ENCODE peak calls at places on chromosomes 13 and 19, in four cellular contexts. O is T-cell, N is amygdala, C is substantia nigra. L is an unnamed sample.

GRCh38 chr19:38975861-38976271 is 324 bp upstream of the FBXO17 start:
- DNase-seq in O (no peak), N (no peak), C (no peak), L (no peak)

GRCh38 chr19:17757125-17757524 is 5.8 kb downstream of the FCHO1 start:
- DNase-seq in O (no peak), N (peak), C (peak), L (no peak)

GRCh38 chr19:49879243-49879960 is 1.9 kb downstream of the TBC1D17 start:
- DNase-seq in O (no peak), N (no peak), C (no peak), L (no peak)

GRCh38 chr19:49539192-49539952 is 11.6 kb downstream of the RCN3 start:
- DNase-seq in O (no peak), N (no peak), C (no peak), L (no peak)

GRCh38 chr13:108533842-108534241 is 95.6 kb upstream of the MYO16 start:
- DNase-seq in O (no peak), N (no peak), C (no peak), L (no peak)

GRCh38 chr19:41876847-41877489 is at the start of gene CD79A:
- DNase-seq in O (no peak), N (no peak), C (no peak), L (no peak)

GRCh38 chr13:47087841-47088240 is 191.0 kb upstream of the HTR2A start:
- DNase-seq in O (no peak), N (no peak), C (no peak), L (no peak)

GRCh38 chr13:74035881-74036280 is 98.3 kb downstream of the KLF12 start:
- DNase-seq in O (no peak), N (no peak), C (no peak), L (no peak)

GRCh38 chr13:92463134-92463533 is 763.5 kb upstream of the GPC6 start:
- DNase-seq in O (no peak), N (no peak), C (no peak), L (no peak)

GRCh38 chr19:10086904-10087256 is 763 bp downstream of the SHFL start:
- DNase-seq in O (no peak), N (no peak), C (no peak), L (peak)

GRCh38 chr19:4557971-4558941 is 1.2 kb downstream of the SEMA6B start:
- DNase-seq in O (no peak), N (no peak), C (no peak), L (no peak)

GRCh38 chr13:42626461-42626860 is 52.5 kb downstream of the TNFSF11 start:
- DNase-seq in O (no peak), N (no peak), C (no peak), L (no peak)

GRCh38 chr13:66994498-66995365 is 235.4 kb downstream of the PCDH9 start:
- DNase-seq in O (no peak), N (no peak), C (no peak), L (no peak)

GRCh38 chr13:41291246-41291645 is 19.8 kb upstream of the NAA16 start:
- DNase-seq in O (no peak), N (no peak), C (no peak), L (no peak)

GRCh38 chr13:106484755-106485193 is 50.7 kb downstream of the EFNB2 start:
- DNase-seq in O (no peak), N (no peak), C (no peak), L (no peak)

GRCh38 chr19:12779162-12779993 is 4.0 kb upstream of the HOOK2 start:
- DNase-seq in O (no peak), N (no peak), C (no peak), L (no peak)

GRCh38 chr19:11165486-11166030 is 10.0 kb upstream of the SPC24 start:
- DNase-seq in O (no peak), N (no peak), C (no peak), L (no peak)

GRCh38 chr19:10864538-10864899 is 6.8 kb upstream of the CARM1 start:
- DNase-seq in O (peak), N (peak), C (no peak), L (peak)

GRCh38 chr13:93145199-93145598 is 81.4 kb upstream of the GPC6 start:
- DNase-seq in O (no peak), N (no peak), C (no peak), L (no peak)

GRCh38 chr13:113050856-113051431 is 54.6 kb upstream of the F7 start:
- DNase-seq in O (no peak), N (no peak), C (no peak), L (no peak)

GRCh38 chr13:48492123-48493075 is 40.5 kb downstream of the RCBTB2 start:
- DNase-seq in O (peak), N (no peak), C (no peak), L (peak)

GRCh38 chr13:111431241-111431640 is 110.8 kb downstream of the TEX29 start:
- DNase-seq in O (no peak), N (no peak), C (no peak), L (no peak)

GRCh38 chr13:112587359-112587766 is 590 bp downstream of the TUBGCP3 start:
- DNase-seq in O (peak), N (peak), C (peak), L (peak)

GRCh38 chr19:798415-799075 is 1.3 kb downstream of the PTBP1 start:
- DNase-seq in O (no peak), N (no peak), C (no peak), L (no peak)

GRCh38 chr19:16593181-16593580 is 21.0 kb upstream of the SLC35E1 start:
- DNase-seq in O (no peak), N (no peak), C (no peak), L (no peak)

GRCh38 chr19:10895920-10896319 is 24.6 kb downstream of the CARM1 start:
- DNase-seq in O (no peak), N (no peak), C (no peak), L (no peak)